ENCODE peak calls at places on chromosomes 6 and 20, in nine cellular contexts. One of them, this sample, is unnamed.

GRCh38 chr6:34601706-34602105 is 45.6 kb upstream of the SPDEF start:
- DNase-seq in iPS-NIHi11: no peak
- DNase-seq in brain pericyte: no peak
- DNase-seq in epithelial cell of esophagus: no peak
- DNase-seq in stimulated activated CD4-positive, alpha-beta T cell treated with anti-CD3 and anti-CD28 coated beads, Interleukin-4, amount 100 ng/mL, for 48 hours: no peak
- DNase-seq in GM04504: no peak
- DNase-seq in Right ventricle myocardium superior: no peak
- DNase-seq in ovary: peak
- DNase-seq in kidney epithelial cell: no peak
- DNase-seq in this sample: no peak

GRCh38 chr6:117169781-117170281 is 95.5 kb upstream of the VGLL2 start:
- DNase-seq in brain pericyte: no peak
- DNase-seq in ovary: no peak
- DNase-seq in kidney epithelial cell: no peak
- DNase-seq in stimulated activated CD4-positive, alpha-beta T cell treated with anti-CD3 and anti-CD28 coated beads, Interleukin-4, amount 100 ng/mL, for 48 hours: no peak
- DNase-seq in epithelial cell of esophagus: peak
- DNase-seq in iPS-NIHi11: no peak
- DNase-seq in Right ventricle myocardium superior: no peak
- DNase-seq in GM04504: no peak
- DNase-seq in this sample: no peak

GRCh38 chr20:313948-314347 is 11.4 kb upstream of the SOX12 start:
- DNase-seq in ovary: no peak
- DNase-seq in iPS-NIHi11: no peak
- DNase-seq in Right ventricle myocardium superior: no peak
- DNase-seq in epithelial cell of esophagus: peak
- DNase-seq in kidney epithelial cell: no peak
- DNase-seq in stimulated activated CD4-positive, alpha-beta T cell treated with anti-CD3 and anti-CD28 coated beads, Interleukin-4, amount 100 ng/mL, for 48 hours: no peak
- DNase-seq in brain pericyte: no peak
- DNase-seq in GM04504: peak
- DNase-seq in this sample: no peak

GRCh38 chr20:52438326-52438963 is 246.9 kb upstream of the ZFP64 start:
- DNase-seq in ovary: no peak
- DNase-seq in kidney epithelial cell: no peak
- DNase-seq in iPS-NIHi11: no peak
- DNase-seq in brain pericyte: no peak
- DNase-seq in epithelial cell of esophagus: no peak
- DNase-seq in Right ventricle myocardium superior: no peak
- DNase-seq in stimulated activated CD4-positive, alpha-beta T cell treated with anti-CD3 and anti-CD28 coated beads, Interleukin-4, amount 100 ng/mL, for 48 hours: no peak
- DNase-seq in GM04504: no peak
- DNase-seq in this sample: no peak

GRCh38 chr20:23047738-23048214 is 1.7 kb downstream of the THBD start:
- DNase-seq in epithelial cell of esophagus: peak
- DNase-seq in brain pericyte: no peak
- DNase-seq in Right ventricle myocardium superior: peak
- DNase-seq in ovary: peak
- DNase-seq in iPS-NIHi11: no peak
- DNase-seq in kidney epithelial cell: no peak
- DNase-seq in stimulated activated CD4-positive, alpha-beta T cell treated with anti-CD3 and anti-CD28 coated beads, Interleukin-4, amount 100 ng/mL, for 48 hours: no peak
- DNase-seq in GM04504: no peak
- DNase-seq in this sample: no peak

GRCh38 chr20:37943501-37944455 is 40.9 kb downstream of the VSTM2L start:
- DNase-seq in Right ventricle myocardium superior: no peak
- DNase-seq in brain pericyte: no peak
- DNase-seq in kidney epithelial cell: no peak
- DNase-seq in iPS-NIHi11: peak
- DNase-seq in stimulated activated CD4-positive, alpha-beta T cell treated with anti-CD3 and anti-CD28 coated beads, Interleukin-4, amount 100 ng/mL, for 48 hours: no peak
- DNase-seq in ovary: no peak
- DNase-seq in epithelial cell of esophagus: no peak
- DNase-seq in GM04504: no peak
- DNase-seq in this sample: no peak

GRCh38 chr6:168962886-168963285 is 290.8 kb downstream of the THBS2 start:
- DNase-seq in GM04504: peak
- DNase-seq in iPS-NIHi11: no peak
- DNase-seq in brain pericyte: no peak
- DNase-seq in Right ventricle myocardium superior: no peak
- DNase-seq in kidney epithelial cell: no peak
- DNase-seq in epithelial cell of esophagus: no peak
- DNase-seq in ovary: no peak
- DNase-seq in stimulated activated CD4-positive, alpha-beta T cell treated with anti-CD3 and anti-CD28 coated beads, Interleukin-4, amount 100 ng/mL, for 48 hours: no peak
- DNase-seq in this sample: no peak

GRCh38 chr6:138987299-138987642 is 782 bp downstream of the REPS1 start:
- DNase-seq in epithelial cell of esophagus: no peak
- DNase-seq in stimulated activated CD4-positive, alpha-beta T cell treated with anti-CD3 and anti-CD28 coated beads, Interleukin-4, amount 100 ng/mL, for 48 hours: no peak
- DNase-seq in GM04504: no peak
- DNase-seq in ovary: no peak
- DNase-seq in brain pericyte: no peak
- DNase-seq in iPS-NIHi11: peak
- DNase-seq in kidney epithelial cell: no peak
- DNase-seq in Right ventricle myocardium superior: peak
- DNase-seq in this sample: no peak

GRCh38 chr20:19371112-19371511 is 158.7 kb downstream of the SLC24A3 start:
- DNase-seq in epithelial cell of esophagus: no peak
- DNase-seq in GM04504: no peak
- DNase-seq in Right ventricle myocardium superior: no peak
- DNase-seq in ovary: no peak
- DNase-seq in brain pericyte: no peak
- DNase-seq in kidney epithelial cell: no peak
- DNase-seq in iPS-NIHi11: no peak
- DNase-seq in stimulated activated CD4-positive, alpha-beta T cell treated with anti-CD3 and anti-CD28 coated beads, Interleukin-4, amount 100 ng/mL, for 48 hours: no peak
- DNase-seq in this sample: no peak

GRCh38 chr6:190596-191395 is 101.5 kb upstream of the DUSP22 start:
- DNase-seq in iPS-NIHi11: peak
- DNase-seq in kidney epithelial cell: no peak
- DNase-seq in GM04504: no peak
- DNase-seq in stimulated activated CD4-positive, alpha-beta T cell treated with anti-CD3 and anti-CD28 coated beads, Interleukin-4, amount 100 ng/mL, for 48 hours: no peak
- DNase-seq in brain pericyte: no peak
- DNase-seq in Right ventricle myocardium superior: no peak
- DNase-seq in ovary: no peak
- DNase-seq in epithelial cell of esophagus: peak
- DNase-seq in this sample: no peak

GRCh38 chr6:135962731-135963130 is 111.2 kb downstream of the PDE7B start:
- DNase-seq in kidney epithelial cell: peak
- DNase-seq in brain pericyte: no peak
- DNase-seq in epithelial cell of esophagus: no peak
- DNase-seq in Right ventricle myocardium superior: no peak
- DNase-seq in GM04504: no peak
- DNase-seq in stimulated activated CD4-positive, alpha-beta T cell treated with anti-CD3 and anti-CD28 coated beads, Interleukin-4, amount 100 ng/mL, for 48 hours: no peak
- DNase-seq in ovary: no peak
- DNase-seq in iPS-NIHi11: no peak
- DNase-seq in this sample: peak

GRCh38 chr6:6622557-6622956 is 34.0 kb downstream of the LY86 start:
- DNase-seq in ovary: no peak
- DNase-seq in kidney epithelial cell: no peak
- DNase-seq in iPS-NIHi11: no peak
- DNase-seq in Right ventricle myocardium superior: no peak
- DNase-seq in epithelial cell of esophagus: no peak
- DNase-seq in brain pericyte: no peak
- DNase-seq in stimulated activated CD4-positive, alpha-beta T cell treated with anti-CD3 and anti-CD28 coated beads, Interleukin-4, amount 100 ng/mL, for 48 hours: no peak
- DNase-seq in GM04504: no peak
- DNase-seq in this sample: no peak

GRCh38 chr6:39059496-39060310 is 11.1 kb downstream of the GLP1R start:
- DNase-seq in stimulated activated CD4-positive, alpha-beta T cell treated with anti-CD3 and anti-CD28 coated beads, Interleukin-4, amount 100 ng/mL, for 48 hours: no peak
- DNase-seq in Right ventricle myocardium superior: no peak
- DNase-seq in iPS-NIHi11: no peak
- DNase-seq in epithelial cell of esophagus: no peak
- DNase-seq in GM04504: no peak
- DNase-seq in brain pericyte: no peak
- DNase-seq in kidney epithelial cell: no peak
- DNase-seq in ovary: no peak
- DNase-seq in this sample: no peak

GRCh38 chr20:47618479-47618878 is 116.8 kb downstream of the NCOA3 start:
- DNase-seq in epithelial cell of esophagus: no peak
- DNase-seq in ovary: no peak
- DNase-seq in kidney epithelial cell: no peak
- DNase-seq in GM04504: no peak
- DNase-seq in brain pericyte: no peak
- DNase-seq in Right ventricle myocardium superior: no peak
- DNase-seq in iPS-NIHi11: no peak
- DNase-seq in stimulated activated CD4-positive, alpha-beta T cell treated with anti-CD3 and anti-CD28 coated beads, Interleukin-4, amount 100 ng/mL, for 48 hours: no peak
- DNase-seq in this sample: no peak

GRCh38 chr6:122399348-122400120 is at the start of gene HSF2:
- DNase-seq in Right ventricle myocardium superior: peak
- DNase-seq in brain pericyte: peak
- DNase-seq in kidney epithelial cell: peak
- DNase-seq in stimulated activated CD4-positive, alpha-beta T cell treated with anti-CD3 and anti-CD28 coated beads, Interleukin-4, amount 100 ng/mL, for 48 hours: peak
- DNase-seq in ovary: peak
- DNase-seq in iPS-NIHi11: peak
- DNase-seq in epithelial cell of esophagus: peak
- DNase-seq in GM04504: peak
- DNase-seq in this sample: peak

GRCh38 chr6:56541736-56542366 is 100.8 kb downstream of the DST start:
- DNase-seq in Right ventricle myocardium superior: no peak
- DNase-seq in kidney epithelial cell: no peak
- DNase-seq in GM04504: no peak
- DNase-seq in iPS-NIHi11: no peak
- DNase-seq in ovary: no peak
- DNase-seq in stimulated activated CD4-positive, alpha-beta T cell treated with anti-CD3 and anti-CD28 coated beads, Interleukin-4, amount 100 ng/mL, for 48 hours: no peak
- DNase-seq in brain pericyte: no peak
- DNase-seq in epithelial cell of esophagus: no peak
- DNase-seq in this sample: no peak

GRCh38 chr6:52642381-52642780 is 28.5 kb upstream of the TMEM14A start:
- DNase-seq in kidney epithelial cell: no peak
- DNase-seq in iPS-NIHi11: no peak
- DNase-seq in Right ventricle myocardium superior: no peak
- DNase-seq in epithelial cell of esophagus: no peak
- DNase-seq in GM04504: no peak
- DNase-seq in ovary: no peak
- DNase-seq in stimulated activated CD4-positive, alpha-beta T cell treated with anti-CD3 and anti-CD28 coated beads, Interleukin-4, amount 100 ng/mL, for 48 hours: no peak
- DNase-seq in brain pericyte: no peak
- DNase-seq in this sample: no peak

GRCh38 chr20:11271319-11271718 is 597.5 kb upstream of the JAG1 start:
- DNase-seq in ovary: no peak
- DNase-seq in stimulated activated CD4-positive, alpha-beta T cell treated with anti-CD3 and anti-CD28 coated beads, Interleukin-4, amount 100 ng/mL, for 48 hours: no peak
- DNase-seq in Right ventricle myocardium superior: no peak
- DNase-seq in epithelial cell of esophagus: no peak
- DNase-seq in brain pericyte: no peak
- DNase-seq in kidney epithelial cell: no peak
- DNase-seq in GM04504: no peak
- DNase-seq in iPS-NIHi11: peak
- DNase-seq in this sample: no peak

GRCh38 chr6:33314943-33315752 is 1.3 kb upstream of the TAPBP start:
- DNase-seq in epithelial cell of esophagus: peak
- DNase-seq in iPS-NIHi11: no peak
- DNase-seq in Right ventricle myocardium superior: peak
- DNase-seq in brain pericyte: no peak
- DNase-seq in ovary: peak
- DNase-seq in kidney epithelial cell: no peak
- DNase-seq in GM04504: no peak
- DNase-seq in stimulated activated CD4-positive, alpha-beta T cell treated with anti-CD3 and anti-CD28 coated beads, Interleukin-4, amount 100 ng/mL, for 48 hours: no peak
- DNase-seq in this sample: no peak

GRCh38 chr6:166830185-166830890 is 126.0 kb downstream of the RNASET2 start:
- DNase-seq in iPS-NIHi11: no peak
- DNase-seq in stimulated activated CD4-positive, alpha-beta T cell treated with anti-CD3 and anti-CD28 coated beads, Interleukin-4, amount 100 ng/mL, for 48 hours: no peak
- DNase-seq in kidney epithelial cell: no peak
- DNase-seq in epithelial cell of esophagus: no peak
- DNase-seq in Right ventricle myocardium superior: no peak
- DNase-seq in brain pericyte: no peak
- DNase-seq in GM04504: no peak
- DNase-seq in ovary: no peak
- DNase-seq in this sample: no peak

GRCh38 chr20:37356961-37357371 is 11.0 kb downstream of the SRC start:
- DNase-seq in iPS-NIHi11: no peak
- DNase-seq in Right ventricle myocardium superior: no peak
- DNase-seq in brain pericyte: no peak
- DNase-seq in ovary: peak
- DNase-seq in epithelial cell of esophagus: no peak
- DNase-seq in GM04504: no peak
- DNase-seq in kidney epithelial cell: no peak
- DNase-seq in stimulated activated CD4-positive, alpha-beta T cell treated with anti-CD3 and anti-CD28 coated beads, Interleukin-4, amount 100 ng/mL, for 48 hours: no peak
- DNase-seq in this sample: no peak

GRCh38 chr6:138523347-138524210 is 24.3 kb upstream of the NHSL1 start:
- DNase-seq in Right ventricle myocardium superior: no peak
- DNase-seq in stimulated activated CD4-positive, alpha-beta T cell treated with anti-CD3 and anti-CD28 coated beads, Interleukin-4, amount 100 ng/mL, for 48 hours: no peak
- DNase-seq in epithelial cell of esophagus: peak
- DNase-seq in kidney epithelial cell: no peak
- DNase-seq in GM04504: no peak
- DNase-seq in iPS-NIHi11: no peak
- DNase-seq in ovary: no peak
- DNase-seq in brain pericyte: no peak
- DNase-seq in this sample: no peak

GRCh38 chr6:87541726-87542125 is 48.1 kb downstream of the RARS2 start:
- DNase-seq in ovary: no peak
- DNase-seq in brain pericyte: no peak
- DNase-seq in GM04504: no peak
- DNase-seq in iPS-NIHi11: no peak
- DNase-seq in stimulated activated CD4-positive, alpha-beta T cell treated with anti-CD3 and anti-CD28 coated beads, Interleukin-4, amount 100 ng/mL, for 48 hours: no peak
- DNase-seq in kidney epithelial cell: no peak
- DNase-seq in Right ventricle myocardium superior: no peak
- DNase-seq in epithelial cell of esophagus: no peak
- DNase-seq in this sample: no peak

GRCh38 chr6:6699741-6700367 is 111.3 kb downstream of the LY86 start:
- DNase-seq in kidney epithelial cell: peak
- DNase-seq in GM04504: peak
- DNase-seq in epithelial cell of esophagus: peak
- DNase-seq in stimulated activated CD4-positive, alpha-beta T cell treated with anti-CD3 and anti-CD28 coated beads, Interleukin-4, amount 100 ng/mL, for 48 hours: no peak
- DNase-seq in brain pericyte: peak
- DNase-seq in Right ventricle myocardium superior: peak
- DNase-seq in iPS-NIHi11: peak
- DNase-seq in ovary: peak
- DNase-seq in this sample: peak

GRCh38 chr6:56357616-56358373 is 110.4 kb upstream of the COL21A1 start:
- DNase-seq in stimulated activated CD4-positive, alpha-beta T cell treated with anti-CD3 and anti-CD28 coated beads, Interleukin-4, amount 100 ng/mL, for 48 hours: no peak
- DNase-seq in GM04504: no peak
- DNase-seq in brain pericyte: no peak
- DNase-seq in Right ventricle myocardium superior: no peak
- DNase-seq in kidney epithelial cell: no peak
- DNase-seq in iPS-NIHi11: no peak
- DNase-seq in ovary: no peak
- DNase-seq in epithelial cell of esophagus: peak
- DNase-seq in this sample: no peak

GRCh38 chr6:43481591-43482242 is 4.3 kb downstream of the TJAP1 start:
- DNase-seq in brain pericyte: no peak
- DNase-seq in Right ventricle myocardium superior: no peak
- DNase-seq in epithelial cell of esophagus: peak
- DNase-seq in stimulated activated CD4-positive, alpha-beta T cell treated with anti-CD3 and anti-CD28 coated beads, Interleukin-4, amount 100 ng/mL, for 48 hours: no peak
- DNase-seq in ovary: no peak
- DNase-seq in GM04504: no peak
- DNase-seq in kidney epithelial cell: no peak
- DNase-seq in iPS-NIHi11: no peak
- DNase-seq in this sample: peak

GRCh38 chr20:25056601-25057233 is 1.2 kb downstream of the ACSS1 start:
- DNase-seq in brain pericyte: no peak
- DNase-seq in kidney epithelial cell: no peak
- DNase-seq in GM04504: no peak
- DNase-seq in iPS-NIHi11: no peak
- DNase-seq in epithelial cell of esophagus: no peak
- DNase-seq in ovary: no peak
- DNase-seq in stimulated activated CD4-positive, alpha-beta T cell treated with anti-CD3 and anti-CD28 coated beads, Interleukin-4, amount 100 ng/mL, for 48 hours: no peak
- DNase-seq in Right ventricle myocardium superior: no peak
- DNase-seq in this sample: no peak

GRCh38 chr6:53647437-53648094 is 18.0 kb downstream of the KLHL31 start:
- DNase-seq in iPS-NIHi11: no peak
- DNase-seq in ovary: no peak
- DNase-seq in brain pericyte: no peak
- DNase-seq in GM04504: no peak
- DNase-seq in epithelial cell of esophagus: peak
- DNase-seq in kidney epithelial cell: no peak
- DNase-seq in stimulated activated CD4-positive, alpha-beta T cell treated with anti-CD3 and anti-CD28 coated beads, Interleukin-4, amount 100 ng/mL, for 48 hours: no peak
- DNase-seq in Right ventricle myocardium superior: no peak
- DNase-seq in this sample: no peak

GRCh38 chr20:53735536-53736050 is 142.0 kb upstream of the ZNF217 start:
- DNase-seq in stimulated activated CD4-positive, alpha-beta T cell treated with anti-CD3 and anti-CD28 coated beads, Interleukin-4, amount 100 ng/mL, for 48 hours: no peak
- DNase-seq in brain pericyte: no peak
- DNase-seq in epithelial cell of esophagus: peak
- DNase-seq in kidney epithelial cell: peak
- DNase-seq in iPS-NIHi11: no peak
- DNase-seq in Right ventricle myocardium superior: no peak
- DNase-seq in ovary: no peak
- DNase-seq in GM04504: peak
- DNase-seq in this sample: peak

GRCh38 chr20:49570828-49571552 is 3.1 kb upstream of the PTGIS start:
- DNase-seq in iPS-NIHi11: no peak
- DNase-seq in ovary: no peak
- DNase-seq in brain pericyte: no peak
- DNase-seq in stimulated activated CD4-positive, alpha-beta T cell treated with anti-CD3 and anti-CD28 coated beads, Interleukin-4, amount 100 ng/mL, for 48 hours: no peak
- DNase-seq in kidney epithelial cell: no peak
- DNase-seq in GM04504: no peak
- DNase-seq in epithelial cell of esophagus: no peak
- DNase-seq in Right ventricle myocardium superior: no peak
- DNase-seq in this sample: no peak

GRCh38 chr6:155041781-155042279 is 46.7 kb downstream of the TIAM2 start:
- DNase-seq in stimulated activated CD4-positive, alpha-beta T cell treated with anti-CD3 and anti-CD28 coated beads, Interleukin-4, amount 100 ng/mL, for 48 hours: no peak
- DNase-seq in kidney epithelial cell: no peak
- DNase-seq in ovary: peak
- DNase-seq in epithelial cell of esophagus: no peak
- DNase-seq in GM04504: no peak
- DNase-seq in brain pericyte: no peak
- DNase-seq in iPS-NIHi11: no peak
- DNase-seq in Right ventricle myocardium superior: no peak
- DNase-seq in this sample: no peak